ENCODE peak calls at places on chromosomes 6 and 20, in five cellular contexts. S is colonic mucosa, V is A549, Q is psoas muscle, Z is Peyer's patch. G is an unnamed sample. For H3K4me1, the result is how much of the 10 kb centered on the place peaks cover.

GRCh38 chr6:107323133-107323785 is 136.1 kb downstream of the PDSS2 start:
- DNase-seq in S (no peak), V (no peak), Q (no peak), Z (no peak), G (no peak)

GRCh38 chr6:35152067-35152707 is 11.0 kb upstream of the TCP11 start:
- DNase-seq in Q (no peak), V (peak), Z (no peak), S (no peak), G (no peak)

GRCh38 chr20:24703284-24703610 is 233.8 kb downstream of the SYNDIG1 start:
- DNase-seq in V (no peak), Z (no peak), Q (no peak), S (no peak), G (no peak)

GRCh38 chr6:168577496-168577895 is 136.5 kb downstream of the SMOC2 start:
- DNase-seq in Z (no peak), V (no peak), S (no peak), Q (no peak), G (no peak)

GRCh38 chr6:106886922-106887797 is 87.4 kb downstream of the CD24 start:
- DNase-seq in Z (no peak), S (no peak), Q (no peak), V (peak), G (no peak)

GRCh38 chr6:142725024-142725770 is 219.8 kb downstream of the HIVEP2 start:
- DNase-seq in Z (no peak), Q (no peak), V (no peak), S (no peak), G (no peak)

GRCh38 chr20:3402453-3402852 is 5.0 kb downstream of the DNAAF9 start:
- DNase-seq in S (no peak), Z (no peak), V (no peak), Q (no peak), G (no peak)

GRCh38 chr20:63958964-63959698 is 2.9 kb upstream of the UCKL1 start:
- DNase-seq in V (no peak), Z (no peak), S (no peak), Q (no peak), G (no peak)

GRCh38 chr6:34601706-34602105 is 45.6 kb upstream of the SPDEF start:
- DNase-seq in V (no peak), Q (peak), Z (no peak), S (no peak), G (no peak)

GRCh38 chr6:22785036-22785435 is 215.7 kb downstream of the HDGFL1 start:
- DNase-seq in Z (no peak), V (no peak), Q (no peak), S (no peak), G (no peak)

GRCh38 chr20:17636523-17637412 is 45.3 kb downstream of the RRBP1 start:
- DNase-seq in Z (no peak), Q (no peak), V (no peak), S (no peak), G (no peak)

GRCh38 chr6:30611150-30611855 is 5.7 kb downstream of the PPP1R10 start:
- DNase-seq in V (no peak), S (no peak), Q (no peak), Z (no peak), G (no peak)

GRCh38 chr6:157265630-157266029 is 57.7 kb downstream of the TMEM242 start:
- DNase-seq in V (no peak), Q (no peak), Z (no peak), S (no peak), G (no peak)

GRCh38 chr6:169489642-169490408 is 212.0 kb downstream of the WDR27 start:
- DNase-seq in Z (no peak), S (no peak), V (no peak), Q (no peak), G (no peak)

GRCh38 chr6:30781697-30782424 is 37.5 kb upstream of the IER3 start:
- DNase-seq in V (peak), Q (peak), S (peak), Z (peak), G (peak)

GRCh38 chr6:112037783-112038216 is 16.1 kb upstream of the CCN6 start:
- DNase-seq in S (peak), Z (no peak), Q (peak), V (peak), G (peak)

GRCh38 chr6:66825539-66825938 is 1118.5 kb upstream of the EYS start:
- DNase-seq in S (no peak), V (no peak), Z (no peak), Q (no peak), G (no peak)
- H3K4me1 ChIP-seq in S (under half), V (under half), Z (under half), Q (under half), G (under half)

DNA sequence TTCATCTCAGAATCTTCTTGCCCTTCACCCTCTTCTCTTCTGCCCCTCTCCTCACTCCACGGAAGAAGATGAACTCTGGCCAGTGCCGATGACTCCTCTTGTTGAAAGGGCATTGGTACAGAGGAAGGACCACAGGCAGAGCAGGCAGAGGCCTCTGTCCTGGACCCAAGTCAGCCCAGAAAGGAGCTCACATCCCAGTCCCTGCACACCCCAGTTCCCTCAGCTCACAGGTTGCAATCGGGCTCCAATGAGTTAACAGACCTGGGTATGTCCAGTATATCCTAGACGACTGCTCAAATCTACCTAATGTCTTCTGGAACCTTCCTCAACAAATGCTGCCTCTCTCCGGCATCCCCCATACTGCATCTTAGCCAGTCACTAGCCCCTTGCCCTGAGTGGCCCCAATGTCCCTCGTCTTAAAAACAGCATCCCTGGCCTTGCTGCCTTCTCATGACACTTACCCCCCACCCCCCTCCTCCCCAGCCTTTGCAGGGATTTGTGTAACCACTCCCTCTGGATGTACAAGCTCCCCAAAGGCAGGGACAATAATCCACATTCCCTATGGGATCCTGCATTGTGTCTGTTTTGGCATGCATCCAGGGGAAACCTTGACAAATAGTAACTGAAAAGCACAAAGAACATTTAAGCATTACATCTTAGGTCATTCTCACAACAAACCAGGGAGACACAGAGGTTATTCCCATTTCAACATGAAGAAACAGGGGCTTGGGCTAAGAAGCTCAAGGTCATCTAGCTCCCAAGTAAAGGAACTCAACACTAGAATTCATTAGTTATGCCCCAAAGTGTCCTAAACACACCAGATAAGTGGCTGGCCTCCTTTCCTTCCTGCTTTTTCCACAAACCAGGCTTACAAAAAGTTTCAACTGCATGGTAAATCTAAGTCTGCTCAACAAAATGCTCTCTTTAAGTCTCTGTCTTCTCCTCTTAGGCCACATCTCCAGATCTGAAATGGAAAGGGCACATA is 45.1 kb downstream of the TRERF1 start:
- DNase-seq in V (no peak), Z (no peak), S (no peak), Q (no peak), G (no peak)
- H3K4me1 ChIP-seq in V (under half), Z (under half), S (under half), Q (under half), G (under half)

GRCh38 chr20:21269772-21270171 is 33.4 kb upstream of the XRN2 start:
- DNase-seq in V (no peak), Q (no peak), Z (no peak), S (no peak), G (no peak)
- H3K4me1 ChIP-seq in V (under half), Q (under half), Z (under half), S (under half), G (under half)

DNA sequence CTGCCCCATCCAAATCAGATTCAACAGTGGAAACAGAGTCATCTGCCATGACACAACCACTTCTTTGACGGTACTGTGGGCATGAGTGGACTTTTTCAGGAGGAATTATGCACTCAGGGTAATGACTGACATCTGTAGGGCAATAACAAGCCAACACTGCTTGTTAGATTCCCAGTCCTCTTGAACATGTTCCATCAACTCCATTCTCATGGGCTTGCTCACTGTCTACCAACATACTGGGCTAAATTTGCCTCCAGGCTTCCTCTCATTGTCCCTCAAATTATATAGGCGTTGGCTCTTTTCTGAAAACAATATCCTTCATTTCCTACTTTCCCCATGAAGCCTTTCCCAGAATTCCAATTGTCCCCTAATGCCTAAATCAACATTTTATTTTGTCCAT is 43.1 kb downstream of the ANKEF1 start:
- DNase-seq in Q (no peak), V (no peak), Z (no peak), S (no peak), G (no peak)
- H3K4me1 ChIP-seq in Q (under half), V (half or more), Z (under half), S (under half), G (half or more)

DNA sequence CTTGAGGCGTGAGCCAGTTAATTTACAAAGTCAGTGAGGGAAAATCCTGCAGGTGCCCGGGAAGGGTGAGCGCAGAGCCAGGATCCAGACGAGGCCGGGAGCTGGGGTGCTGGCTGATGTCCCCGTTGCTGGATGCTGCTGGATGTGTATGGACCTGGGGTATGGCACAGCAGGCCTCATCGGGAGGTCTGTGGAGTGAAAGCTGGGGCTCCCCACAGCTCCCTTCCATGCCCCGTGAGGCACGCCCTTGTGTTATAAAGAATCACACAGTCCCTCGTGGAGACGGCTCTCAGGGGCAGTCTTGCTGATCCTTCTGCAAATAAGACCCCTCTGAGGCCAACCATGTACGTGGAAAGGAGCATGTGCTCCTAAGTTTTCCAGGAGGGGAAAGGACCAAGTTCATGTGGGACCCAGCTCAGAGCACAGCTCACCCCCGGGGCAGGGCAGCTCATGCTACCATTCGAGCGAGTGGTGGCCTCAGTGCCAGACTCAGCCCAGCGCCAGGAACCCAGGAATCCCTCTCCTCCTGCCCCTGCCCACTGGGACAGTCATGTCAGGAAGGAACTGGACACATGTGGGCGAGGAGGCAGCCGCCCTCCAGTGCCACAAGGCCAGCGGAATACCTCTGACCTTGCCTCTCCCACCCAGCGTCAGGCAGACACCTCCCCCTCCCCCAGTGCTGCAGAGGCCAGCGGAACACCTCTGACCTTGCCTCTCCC is 97.5 kb downstream of the CDH4 start:
- DNase-seq in V (no peak), Q (no peak), Z (no peak), S (no peak), G (no peak)
- H3K4me1 ChIP-seq in V (under half), Q (under half), Z (under half), S (under half), G (under half)

GRCh38 chr20:35771689-35772562 is at the start of gene PHF20:
- DNase-seq in S (peak), V (peak), Z (peak), Q (peak), G (peak)

GRCh38 chr20:35771367-35771688 is 487 bp upstream of the PHF20 start:
- DNase-seq in Q (no peak), Z (no peak), S (no peak), V (no peak), G (no peak)

GRCh38 chr20:35772563-35773058 is 796 bp downstream of the PHF20 start:
- DNase-seq in Z (no peak), V (no peak), S (no peak), Q (no peak), G (no peak)

GRCh38 chr20:35766843-35767242 is 5.0 kb upstream of the PHF20 start:
- DNase-seq in V (no peak), S (no peak), Q (no peak), Z (no peak), G (no peak)

DNA sequence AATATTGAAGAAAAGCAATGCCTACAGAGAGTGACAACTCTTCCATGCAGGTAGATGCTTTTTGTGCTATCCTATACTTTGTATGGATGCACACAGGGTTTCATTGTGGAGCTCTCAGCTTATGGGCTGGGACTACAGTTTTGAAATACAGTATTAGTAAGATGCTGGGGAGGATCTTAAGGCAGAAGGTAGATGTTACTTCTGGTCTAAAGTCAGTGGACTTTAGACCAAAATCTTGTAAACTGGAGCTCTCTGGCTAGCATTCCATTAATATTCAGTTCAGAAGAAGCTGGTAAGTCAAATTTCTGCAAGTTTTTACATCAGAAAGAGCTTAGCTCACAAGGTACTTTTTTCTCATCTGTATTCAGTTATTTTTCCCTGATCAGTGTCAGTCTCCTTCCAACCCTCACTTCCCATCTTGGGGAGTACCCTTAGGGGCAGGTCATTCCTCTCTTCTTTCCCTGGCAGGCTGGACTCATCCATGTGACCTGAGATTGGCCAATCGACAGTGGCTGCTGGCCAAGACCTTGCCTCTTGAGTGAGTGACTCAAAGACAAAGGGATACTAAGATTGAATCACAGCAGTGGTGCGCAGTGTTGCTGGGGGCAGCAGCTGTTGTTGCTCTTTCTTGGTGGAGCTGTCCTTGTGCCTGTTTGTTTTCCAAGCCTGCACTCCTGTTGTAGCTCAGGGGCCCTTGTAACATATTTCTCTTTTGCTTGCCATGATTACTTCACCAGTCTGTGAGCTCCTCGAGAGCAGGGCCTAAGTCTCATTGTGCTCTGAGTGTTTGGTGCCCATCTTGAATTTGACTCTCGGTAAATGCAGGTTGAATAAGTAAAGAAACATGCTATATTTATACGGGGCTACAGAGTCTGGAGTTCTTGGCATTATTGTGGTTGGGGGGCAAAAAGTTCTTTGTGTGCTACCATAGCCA is 2.8 kb upstream of the PHF20 start:
- DNase-seq in V (peak), S (peak), Q (peak), Z (peak), G (peak)
- H3K4me1 ChIP-seq in V (under half), S (under half), Q (under half), Z (under half), G (under half)

DNA sequence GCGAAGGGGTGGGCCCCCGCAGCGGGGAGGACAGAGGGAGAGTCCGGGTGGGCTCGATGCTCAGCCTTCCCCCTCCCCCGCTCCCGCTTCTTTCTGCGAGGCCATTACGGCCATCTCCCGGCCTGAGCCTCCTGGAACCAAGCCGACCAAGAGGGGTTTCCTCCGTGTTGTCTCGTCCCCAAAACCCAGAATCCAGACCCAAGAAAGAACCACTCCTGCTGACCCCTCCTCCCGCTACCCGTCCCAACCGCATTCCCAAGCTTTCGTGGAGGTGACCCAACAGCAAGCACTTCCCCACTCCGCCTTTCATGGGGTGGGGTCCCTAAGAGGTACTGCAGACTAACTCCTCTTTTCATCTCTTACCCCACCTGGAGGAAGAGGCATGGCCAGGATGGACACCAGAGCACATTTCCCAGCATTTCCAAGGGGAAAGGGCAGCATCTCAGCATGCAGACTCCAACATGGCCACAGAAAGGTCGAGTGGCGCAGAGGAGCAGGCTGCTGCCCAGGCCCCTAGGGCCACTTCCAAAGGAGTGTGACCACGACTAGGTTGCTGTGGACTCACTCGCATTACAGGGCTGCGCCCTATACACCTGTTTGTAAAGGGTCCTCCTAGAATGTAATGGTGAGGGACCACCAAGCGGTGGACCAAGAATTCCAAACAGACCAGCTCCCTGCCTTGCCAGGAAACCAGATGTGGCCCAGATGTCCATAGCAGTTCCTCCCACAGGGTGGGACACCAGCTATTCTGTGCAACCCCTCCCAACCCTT is 53.5 kb downstream of the MRPL14 start:
- DNase-seq in V (no peak), Z (no peak), S (peak), Q (no peak), G (no peak)
- H3K4me1 ChIP-seq in V (under half), Z (under half), S (under half), Q (under half), G (under half)

DNA sequence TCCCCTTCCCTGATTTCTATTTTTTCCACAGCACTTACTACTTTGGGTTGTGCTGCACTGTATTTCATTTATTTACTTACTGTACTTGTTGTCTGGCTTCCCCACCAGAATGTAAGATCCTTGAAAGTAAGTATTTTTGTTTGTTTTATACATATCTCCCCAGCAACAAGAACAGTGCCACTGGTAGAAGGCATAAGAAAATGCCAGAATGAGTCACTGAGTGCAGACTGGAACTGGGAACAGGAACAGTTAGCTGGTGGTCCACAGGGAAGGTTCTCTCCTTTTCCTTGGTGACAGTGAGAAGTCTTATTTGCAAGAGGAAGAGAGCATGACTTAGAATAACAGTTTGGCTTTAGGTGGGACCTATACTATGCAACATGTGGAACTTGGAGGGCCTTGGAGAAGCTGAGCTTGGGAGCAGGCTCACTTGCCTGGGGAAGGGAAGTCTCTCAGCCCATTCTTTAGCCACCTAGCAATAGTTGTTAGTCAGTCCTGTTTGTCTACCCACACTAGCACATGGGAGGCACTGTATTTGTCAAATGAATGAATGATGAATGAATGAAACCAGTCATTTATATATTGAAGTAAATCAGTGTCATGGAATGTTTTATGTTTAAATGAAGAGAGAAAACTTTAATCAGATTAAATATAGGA is 203.5 kb downstream of the KCNQ5 start:
- DNase-seq in S (no peak), Q (no peak), V (peak), Z (no peak), G (no peak)
- H3K4me1 ChIP-seq in S (under half), Q (half or more), V (under half), Z (under half), G (under half)